ENCODE peak calls at places on chromosomes 4 and X, in six cellular contexts. X is GM23338, L is GM23248, T is HepG2, O is astrocyte, M is fibroblast of lung. A is an unnamed sample. For H3K36me3, the result is how much of the 10 kb centered on the place peaks cover.

GRCh38 chr4:54495091-54495490 is 162.7 kb upstream of the KIT start:
- DNase-seq in X (no peak), L (peak), T (no peak), O (no peak), M (peak), A (no peak)

GRCh38 chr4:119026662-119027444 is 108.8 kb upstream of the MYOZ2 start:
- DNase-seq in X (peak), L (peak), T (no peak), O (no peak), M (no peak), A (no peak)

GRCh38 chr4:37745946-37746345 is 59.8 kb upstream of the RELL1 start:
- DNase-seq in X (no peak), L (peak), T (no peak), O (no peak), M (peak), A (no peak)

GRCh38 chrX:128691872-128692271 is 639.7 kb upstream of the ACTRT1 start:
- DNase-seq in X (no peak), L (no peak), T (no peak), O (no peak), M (no peak), A (no peak)

GRCh38 chr4:174036111-174036510 is 247.4 kb downstream of the FBXO8 start:
- DNase-seq in X (no peak), L (peak), T (no peak), O (no peak), M (no peak), A (no peak)

GRCh38 chr4:153068751-153069150 is 132.6 kb downstream of the FHDC1 start:
- DNase-seq in X (no peak), L (no peak), T (peak), O (no peak), M (no peak), A (no peak)

GRCh38 chr4:16264798-16265197 is 38.5 kb upstream of the TAPT1 start:
- DNase-seq in X (peak), L (peak), T (peak), O (peak), M (peak), A (no peak)

GRCh38 chrX:140817943-140818342 is 108.4 kb downstream of the LINC00632 start:
- DNase-seq in X (peak), L (peak), T (no peak), O (peak), M (peak), A (no peak)

GRCh38 chrX:8987672-8988250 is 46.2 kb downstream of the FAM9B start:
- DNase-seq in X (no peak), L (no peak), T (no peak), O (no peak), M (no peak), A (peak)

GRCh38 chr4:10320130-10320529 is 137.1 kb downstream of the ZNF518B start:
- DNase-seq in X (no peak), L (no peak), T (peak), O (no peak), M (no peak), A (no peak)

GRCh38 chr4:23882976-23883531 is 6.8 kb downstream of the PPARGC1A start:
- DNase-seq in X (no peak), L (no peak), T (no peak), O (peak), M (peak), A (no peak)

GRCh38 chr4:37976513-37976912 is 16.3 kb downstream of the PTTG2 start:
- DNase-seq in X (no peak), L (peak), T (peak), O (no peak), M (peak), A (peak)

GRCh38 chr4:184408021-184408710 is 66.2 kb downstream of the IRF2 start:
- DNase-seq in X (no peak), L (peak), T (no peak), O (peak), M (peak), A (no peak)

GRCh38 chr4:177573487-177573886 is 131.2 kb upstream of the AGA start:
- DNase-seq in X (no peak), L (peak), T (no peak), O (peak), M (peak), A (peak)

GRCh38 chr4:165199286-165199685 is 8.1 kb upstream of the KLHL2 start:
- DNase-seq in X (no peak), L (no peak), T (no peak), O (peak), M (peak), A (peak)

DNA sequence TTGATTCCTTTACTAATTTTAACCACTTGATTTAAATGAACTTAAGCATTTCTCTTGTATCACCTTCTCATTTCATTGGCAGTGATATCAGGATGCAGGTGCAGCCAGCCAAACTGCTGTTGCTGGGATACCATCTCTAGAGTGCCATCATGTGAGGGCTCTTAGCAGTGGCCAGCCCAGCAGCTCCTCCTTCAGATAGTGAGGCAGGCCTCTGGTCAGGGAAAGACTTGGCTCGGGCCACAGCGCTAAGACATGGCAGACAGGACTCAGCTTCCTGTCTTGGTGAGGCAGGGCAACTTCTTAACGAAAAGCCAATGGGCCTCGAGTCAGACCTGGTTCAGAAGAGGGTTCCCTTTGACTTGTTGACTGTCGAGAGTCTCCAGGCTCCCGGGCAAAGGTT is 50.0 kb downstream of the NOP14 start:
- DNase-seq in X (no peak), L (no peak), T (no peak), O (no peak), M (no peak), A (no peak)
- H3K36me3 ChIP-seq in X (under half), L (under half), T (half or more), O (under half), M (under half), A (under half)

DNA sequence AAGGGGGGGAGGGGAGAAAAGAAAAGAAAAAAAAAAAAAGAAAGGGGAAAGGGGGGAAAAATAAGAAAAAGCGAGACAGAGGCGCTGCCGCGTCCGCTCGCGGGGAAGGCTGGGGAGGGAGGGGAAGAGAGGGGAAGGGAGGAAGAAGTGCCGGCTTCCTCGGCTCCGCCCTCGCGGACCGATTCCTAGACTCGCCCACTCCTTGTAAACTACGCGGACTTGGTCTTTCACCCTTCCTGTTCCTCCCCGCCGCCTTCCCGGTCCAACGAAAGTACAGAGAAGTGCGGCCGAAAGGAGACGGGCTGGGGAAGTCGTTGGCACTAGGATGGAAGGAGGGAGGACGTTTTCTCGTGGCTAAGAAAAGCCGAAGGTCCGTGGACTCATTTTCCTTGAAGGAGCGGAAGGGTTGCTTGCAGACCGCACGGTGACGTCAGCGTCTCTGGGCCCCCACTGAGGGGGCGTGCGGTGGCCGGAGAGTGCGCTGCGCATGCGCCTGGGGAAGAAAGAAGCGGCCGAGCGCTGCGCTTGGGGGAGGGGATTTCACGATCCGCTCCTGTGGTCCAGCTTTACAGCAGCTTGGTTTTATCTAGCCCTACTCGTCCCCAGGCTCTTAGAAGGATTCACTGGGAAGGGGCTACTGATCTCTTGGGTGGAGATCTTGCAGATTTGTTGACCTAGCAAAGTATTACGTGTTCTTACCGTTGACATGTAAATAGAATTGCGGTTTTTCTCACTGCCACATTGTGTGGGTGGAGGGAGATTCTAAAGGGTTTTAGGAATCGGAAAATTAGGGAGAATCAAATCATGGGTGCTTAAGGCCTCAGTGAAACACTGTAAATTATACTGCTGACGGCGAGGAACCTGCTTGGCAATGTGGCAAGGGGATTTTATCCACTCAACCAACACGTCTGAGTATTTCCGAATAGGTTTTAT is at the start of gene CCNI:
- DNase-seq in X (peak), L (peak), T (peak), O (peak), M (peak), A (peak)
- TF ChIP-seq EZH2 in X (no peak), L (no peak), T (no peak), O (no peak), M (no peak), A (no peak)

DNA sequence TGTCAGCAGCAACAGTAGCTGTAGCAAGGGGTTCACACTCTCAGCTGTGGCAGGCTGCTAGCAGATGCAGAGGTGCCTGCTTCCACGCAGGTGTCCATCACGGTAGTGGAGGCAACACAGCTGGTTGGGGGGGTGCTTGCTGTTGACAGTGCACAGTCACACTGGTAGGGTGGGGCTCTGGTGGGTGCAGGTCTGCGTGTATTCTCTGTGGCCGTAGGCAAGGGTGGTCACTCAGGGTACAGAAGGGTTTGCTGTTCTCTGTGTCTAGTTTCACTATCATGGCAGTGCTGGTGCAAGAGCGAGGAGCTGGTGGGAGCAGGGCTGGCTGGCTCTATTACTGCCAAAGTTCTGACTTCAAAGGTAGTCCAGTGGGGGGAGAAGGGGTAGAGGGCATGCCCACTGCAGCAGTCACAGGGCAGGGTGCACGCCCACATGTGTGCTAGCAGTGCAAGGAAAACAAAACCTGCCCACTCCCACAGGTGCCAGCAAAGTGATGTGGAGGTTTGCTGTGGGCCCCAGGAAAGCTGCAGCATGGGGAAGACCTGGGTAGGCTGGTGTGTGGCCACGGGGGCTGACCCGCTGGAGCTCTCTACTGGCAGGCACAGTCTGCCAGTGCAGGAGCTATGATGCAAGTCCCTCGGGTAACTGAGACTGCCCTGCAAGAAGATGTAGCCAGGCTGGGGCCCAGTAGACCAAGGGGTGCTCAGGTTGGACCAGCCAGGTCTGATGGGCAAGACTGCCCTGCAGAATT is 21.6 kb upstream of the WDR17 start:
- DNase-seq in X (no peak), L (no peak), T (no peak), O (no peak), M (no peak), A (no peak)
- H3K4me3 ChIP-seq in X (no peak), L (no peak), T (no peak), O (no peak), M (no peak), A (no peak)

GRCh38 chr4:71247706-71248105 is 91.1 kb upstream of the SLC4A4 start:
- DNase-seq in X (no peak), L (no peak), T (no peak), O (no peak), M (no peak), A (no peak)
- H3K36me3 ChIP-seq in X (under half), L (under half), T (under half), O (under half), M (under half), A (under half)

GRCh38 chr4:3188118-3188517 is 60.8 kb upstream of the MSANTD1 start:
- DNase-seq in X (no peak), L (no peak), T (no peak), O (no peak), M (no peak), A (no peak)

GRCh38 chr4:3189459-3189858 is 59.5 kb upstream of the MSANTD1 start:
- DNase-seq in X (no peak), L (no peak), T (no peak), O (no peak), M (no peak), A (no peak)

GRCh38 chr4:3186609-3187008 is 62.4 kb upstream of the MSANTD1 start:
- DNase-seq in X (no peak), L (no peak), T (no peak), O (peak), M (peak), A (no peak)

GRCh38 chr4:3183008-3183407 is 66.0 kb upstream of the MSANTD1 start:
- DNase-seq in X (no peak), L (no peak), T (no peak), O (no peak), M (no peak), A (no peak)

GRCh38 chr4:3184725-3185124 is 64.2 kb upstream of the MSANTD1 start:
- DNase-seq in X (no peak), L (no peak), T (no peak), O (no peak), M (no peak), A (no peak)
- TF ChIP-seq EZH2 in X (no peak), L (no peak), T (no peak), O (no peak), M (no peak), A (no peak)